ENCODE peak calls at places on chromosomes 2 and 18, in nine cellular contexts. E is astrocyte, C is IMR-90, N is K562, Z is pancreas, Q is mammary epithelial cell, L is caudate nucleus, Y is aorta, H is OCI-LY7. R is an unnamed sample.

GRCh38 chr18:2396162-2396505 is 175.2 kb downstream of the METTL4 start:
- DNase-seq in C (no peak), E (no peak), Z (no peak), Q (no peak), L (no peak), N (no peak), Y (no peak), H (no peak), R (no peak)

GRCh38 chr18:23784811-23785245 is 95.6 kb downstream of the LAMA3 start:
- DNase-seq in H (no peak), N (no peak), Y (no peak), Z (no peak), C (peak; percentile 93), E (peak; percentile 89), Q (peak; percentile 90), L (no peak), R (no peak)

GRCh38 chr2:204544961-204545860 is at the start of gene PARD3B:
- DNase-seq in Q (peak; percentile 57), E (peak; percentile 56), H (no peak), L (peak; percentile 35), Y (peak; percentile 85), C (peak; percentile 62), N (peak; percentile 22), Z (peak; percentile 70), R (no peak)

GRCh38 chr2:94759211-94759610 is 112.0 kb upstream of the TEKT4 start:
- DNase-seq in C (no peak), Z (no peak), E (no peak), Y (no peak), H (peak; percentile 25), L (no peak), Q (peak; percentile 2), N (peak; percentile 60), R (no peak)

GRCh38 chr2:60958361-60958760 is 59.2 kb upstream of the PEX13 start:
- DNase-seq in N (no peak), C (peak; percentile 71), Z (no peak), L (no peak), Y (no peak), H (no peak), E (peak; percentile 39), Q (no peak), R (no peak)

GRCh38 chr2:64203131-64204005 is 59.1 kb upstream of the PELI1 start:
- DNase-seq in C (peak; percentile 59), Y (no peak), N (no peak), L (no peak), H (no peak), Q (peak; percentile 61), E (peak; percentile 65), Z (no peak), R (no peak)

GRCh38 chr2:132725134-132725533 is 55.1 kb upstream of the LYPD1 start:
- DNase-seq in H (no peak), Y (no peak), N (no peak), Z (no peak), C (no peak), L (no peak), E (no peak), Q (no peak), R (no peak)

GRCh38 chr18:36212301-36212977 is 25.1 kb downstream of the MOCOS start:
- DNase-seq in H (no peak), Z (no peak), L (no peak), Y (no peak), E (no peak), Q (no peak), C (peak; percentile 12), N (peak; percentile 74), R (no peak)

GRCh38 chr18:58556333-58557012 is 72.4 kb downstream of the ALPK2 start:
- DNase-seq in Q (no peak), Z (no peak), H (no peak), E (no peak), C (no peak), N (no peak), L (no peak), Y (no peak), R (no peak)

GRCh38 chr2:96315005-96315399 is 9.7 kb upstream of the SNRNP200 start:
- DNase-seq in N (no peak), Z (no peak), E (no peak), L (no peak), C (no peak), Y (no peak), Q (no peak), H (no peak), R (no peak)

DNA sequence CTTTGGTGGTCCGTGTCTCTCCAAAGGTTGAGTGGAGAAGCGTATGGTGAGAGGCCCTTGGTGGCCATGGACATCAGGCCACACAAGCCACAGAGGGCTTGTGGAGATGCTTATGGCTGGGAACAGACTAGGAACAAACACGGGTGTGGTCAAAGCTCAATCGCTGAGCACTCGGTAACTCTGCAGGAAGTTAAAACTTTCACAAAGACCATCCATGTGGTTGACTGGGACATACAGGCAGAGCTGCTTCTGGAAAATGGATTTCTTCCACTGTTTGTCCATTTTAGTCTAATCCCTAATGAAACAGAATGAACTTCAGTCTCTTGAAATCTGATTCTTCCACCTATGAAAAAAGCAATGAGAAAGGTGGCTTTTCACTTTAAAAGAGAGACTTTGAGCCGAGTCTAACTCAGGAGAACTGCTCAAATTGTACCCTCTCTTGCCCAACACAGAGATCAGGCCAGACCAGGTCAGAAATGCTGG is 17.7 kb downstream of the GDF7 start:
- DNase-seq in Y (no peak), L (no peak), N (no peak), Q (no peak), Z (no peak), C (no peak), E (no peak), H (no peak), R (no peak)
- H3K27ac ChIP-seq in Y (no peak overlapping the region), L (no peak overlapping the region), N (no peak overlapping the region), Q (no peak overlapping the region), Z (no peak overlapping the region), C (no peak overlapping the region), E (no peak overlapping the region), H (no peak overlapping the region), R (no peak overlapping the region)

GRCh38 chr2:239577913-239578312 is 177.1 kb upstream of the HDAC4 start:
- DNase-seq in Z (no peak), Q (no peak), C (no peak), H (no peak), Y (peak; percentile 50), L (no peak), N (no peak), E (no peak), R (no peak)

GRCh38 chr2:239579081-239579480 is 178.3 kb upstream of the HDAC4 start:
- DNase-seq in L (no peak), N (no peak), Y (peak; percentile 47), Q (no peak), E (no peak), C (no peak), H (no peak), Z (no peak), R (no peak)

GRCh38 chr2:239578381-239578780 is 177.6 kb upstream of the HDAC4 start:
- DNase-seq in Y (peak; percentile 31), C (no peak), L (no peak), Q (no peak), N (no peak), Z (no peak), E (no peak), H (no peak), R (no peak)

GRCh38 chr2:239580199-239580527 is 179.3 kb upstream of the HDAC4 start:
- DNase-seq in Q (no peak), L (no peak), C (no peak), Z (no peak), N (no peak), E (no peak), H (no peak), Y (no peak), R (no peak)

GRCh38 chr2:239579524-239580198 is 178.8 kb upstream of the HDAC4 start:
- DNase-seq in C (no peak), Y (peak; percentile 43), E (no peak), N (no peak), H (no peak), L (no peak), Z (no peak), Q (no peak), R (no peak)
- H3K27ac ChIP-seq in C (no peak overlapping the region), Y (no peak overlapping the region), E (no peak overlapping the region), N (no peak overlapping the region), H (no peak overlapping the region), L (no peak overlapping the region), Z (no peak overlapping the region), Q (no peak overlapping the region), R (no peak overlapping the region)

GRCh38 chr2:234724850-234725249 is 227.0 kb upstream of the SH3BP4 start:
- DNase-seq in L (no peak), C (no peak), Y (no peak), Q (no peak), E (no peak), Z (no peak), H (no peak), N (no peak), R (no peak)
- H3K27ac ChIP-seq in L (no peak overlapping the region), C (no peak overlapping the region), Y (no peak overlapping the region), Q (no peak overlapping the region), E (no peak overlapping the region), Z (no peak overlapping the region), H (no peak overlapping the region), N (no peak overlapping the region), R (no peak overlapping the region)

DNA sequence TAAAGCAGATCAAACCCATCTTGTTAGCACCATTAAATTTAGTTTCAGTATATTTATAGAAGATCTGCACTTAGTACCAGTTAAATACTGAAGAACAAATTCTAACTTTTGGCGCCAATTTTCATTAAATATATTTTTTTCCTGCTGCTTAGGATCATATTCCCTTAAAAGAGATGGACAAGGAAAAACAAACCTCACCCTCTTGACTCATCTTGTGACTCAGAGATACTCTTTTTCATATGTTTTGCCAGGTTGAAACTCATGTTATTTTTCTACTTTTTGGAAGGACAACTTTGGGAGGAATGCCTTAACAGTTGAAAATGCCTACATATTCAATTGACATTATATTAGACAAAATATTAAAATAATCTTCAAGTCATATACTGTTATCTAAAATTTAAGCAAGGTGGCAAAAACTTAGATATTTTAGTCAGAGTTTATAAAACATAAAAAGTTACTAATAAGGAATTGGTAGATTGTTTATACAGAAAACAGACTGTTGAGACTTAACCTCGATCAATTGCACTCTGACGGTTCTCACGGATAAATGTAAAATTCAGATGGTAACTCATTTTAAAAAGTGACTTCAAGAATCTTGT is 36.2 kb downstream of the PNO1 start:
- DNase-seq in Y (no peak), Q (peak; percentile 66), L (no peak), Z (no peak), H (no peak), C (peak; percentile 77), E (peak; percentile 60), N (no peak), R (no peak)
- H3K27ac ChIP-seq in Y (no peak overlapping the region), Q (peak overlapping the region; percentile 66), L (no peak overlapping the region), Z (no peak overlapping the region), H (no peak overlapping the region), C (no peak overlapping the region), E (peak overlapping the region; percentile 41), N (peak overlapping the region; percentile 64), R (no peak overlapping the region)

GRCh38 chr2:169260846-169261245 is 101.5 kb downstream of the LRP2 start:
- DNase-seq in C (no peak), H (no peak), Q (no peak), N (no peak), Y (no peak), E (no peak), L (no peak), Z (no peak), R (no peak)
- H3K27ac ChIP-seq in C (no peak overlapping the region), H (no peak overlapping the region), Q (no peak overlapping the region), N (no peak overlapping the region), Y (no peak overlapping the region), E (no peak overlapping the region), L (no peak overlapping the region), Z (no peak overlapping the region), R (no peak overlapping the region)

GRCh38 chr2:15092691-15093090 is 460.2 kb downstream of the LRATD1 start:
- DNase-seq in H (no peak), Y (no peak), L (no peak), Q (peak; percentile 2), N (no peak), C (peak; percentile 64), E (peak; percentile 68), Z (no peak), R (no peak)
- H3K27ac ChIP-seq in H (no peak overlapping the region), Y (no peak overlapping the region), L (no peak overlapping the region), Q (no peak overlapping the region), N (no peak overlapping the region), C (peak overlapping the region; percentile 17), E (no peak overlapping the region), Z (no peak overlapping the region), R (no peak overlapping the region)

GRCh38 chr2:105390454-105390853 is 8.4 kb downstream of the FHL2 start:
- DNase-seq in Z (no peak), Q (no peak), L (no peak), Y (no peak), E (no peak), H (no peak), N (no peak), C (no peak), R (no peak)
- H3K27ac ChIP-seq in Z (no peak overlapping the region), Q (peak overlapping the region; percentile 45), L (no peak overlapping the region), Y (no peak overlapping the region), E (peak overlapping the region; percentile 99), H (no peak overlapping the region), N (no peak overlapping the region), C (peak overlapping the region; percentile 99), R (no peak overlapping the region)